ENCODE peak calls at places on chromosomes 5 and 9, in nine cellular contexts. Y, O, H, E, B, V, N, M and A are unnamed samples.

GRCh38 chr5:76389513-76390154 is 13.5 kb upstream of the IQGAP2 start:
- DNase-seq in Y (no peak), O (no peak), H (no peak), E (no peak), B (no peak), V (no peak), N (no peak), M (no peak), A (no peak)

GRCh38 chr5:75364571-75365280 is 27.7 kb downstream of the HMGCR start:
- DNase-seq in Y (no peak), O (no peak), H (no peak), E (no peak), B (no peak), V (no peak), N (no peak), M (no peak), A (no peak)

GRCh38 chr5:90170231-90170630 is 239.3 kb downstream of the CETN3 start:
- DNase-seq in Y (no peak), O (no peak), H (no peak), E (no peak), B (no peak), V (no peak), N (peak; percentile 5), M (no peak), A (no peak)

GRCh38 chr5:96517294-96517693 is 84.2 kb upstream of the PCSK1 start:
- DNase-seq in Y (no peak), O (no peak), H (no peak), E (no peak), B (peak; percentile 53), V (no peak), N (peak; percentile 66), M (no peak), A (no peak)

GRCh38 chr9:129455151-129455995 is 165.5 kb downstream of the C9orf50 start:
- DNase-seq in Y (no peak), O (no peak), H (peak; percentile 59), E (no peak), B (no peak), V (no peak), N (peak; percentile 45), M (no peak), A (no peak)

GRCh38 chr9:122370869-122371467 is at the start of gene PTGS1:
- DNase-seq in Y (peak; percentile 48), O (peak; percentile 18), H (peak; percentile 90), E (peak; percentile 69), B (no peak), V (peak; percentile 45), N (peak; percentile 67), M (no peak), A (no peak)

GRCh38 chr5:40733842-40734563 is 21.8 kb downstream of the TTC33 start:
- DNase-seq in Y (no peak), O (no peak), H (no peak), E (no peak), B (no peak), V (peak; percentile 95), N (no peak), M (no peak), A (no peak)

GRCh38 chr9:100525563-100525962 is 52.3 kb upstream of the CAVIN4 start:
- DNase-seq in Y (no peak), O (peak; percentile 5), H (no peak), E (no peak), B (no peak), V (no peak), N (no peak), M (no peak), A (no peak)

GRCh38 chr5:165029471-165029870 is 1524.1 kb downstream of the MAT2B start:
- DNase-seq in Y (peak; percentile 80), O (no peak), H (no peak), E (no peak), B (peak; percentile 44), V (no peak), N (no peak), M (no peak), A (no peak)

GRCh38 chr5:28397502-28397941 is 1359.1 kb upstream of the CDH9 start:
- DNase-seq in Y (no peak), O (peak; percentile 65), H (no peak), E (no peak), B (peak; percentile 89), V (no peak), N (no peak), M (no peak), A (no peak)

GRCh38 chr9:136220017-136220729 is 15.2 kb upstream of the LHX3 start:
- DNase-seq in Y (no peak), O (peak; percentile 61), H (peak; percentile 60), E (no peak), B (peak; percentile 68), V (peak; percentile 13), N (no peak), M (no peak), A (no peak)

GRCh38 chr5:79512692-79513518 is 1.0 kb downstream of the HOMER1 start:
- DNase-seq in Y (peak; percentile 55), O (peak; percentile 30), H (no peak), E (peak; percentile 11), B (peak; percentile 54), V (peak; percentile 9), N (peak; percentile 56), M (no peak), A (no peak)

GRCh38 chr5:100516285-100516684 is 18.9 kb upstream of the FAM174A start:
- DNase-seq in Y (no peak), O (no peak), H (no peak), E (no peak), B (no peak), V (no peak), N (no peak), M (no peak), A (no peak)

GRCh38 chr5:4947106-4947505 is 193.0 kb upstream of the ADAMTS16 start:
- DNase-seq in Y (no peak), O (no peak), H (no peak), E (no peak), B (no peak), V (no peak), N (no peak), M (no peak), A (no peak)
- H3K4me3 ChIP-seq in Y (no peak overlapping the region), O (no peak overlapping the region), H (no peak overlapping the region), E (no peak overlapping the region), B (no peak overlapping the region), V (no peak overlapping the region), N (no peak overlapping the region), M (no peak overlapping the region), A (no peak overlapping the region)

DNA sequence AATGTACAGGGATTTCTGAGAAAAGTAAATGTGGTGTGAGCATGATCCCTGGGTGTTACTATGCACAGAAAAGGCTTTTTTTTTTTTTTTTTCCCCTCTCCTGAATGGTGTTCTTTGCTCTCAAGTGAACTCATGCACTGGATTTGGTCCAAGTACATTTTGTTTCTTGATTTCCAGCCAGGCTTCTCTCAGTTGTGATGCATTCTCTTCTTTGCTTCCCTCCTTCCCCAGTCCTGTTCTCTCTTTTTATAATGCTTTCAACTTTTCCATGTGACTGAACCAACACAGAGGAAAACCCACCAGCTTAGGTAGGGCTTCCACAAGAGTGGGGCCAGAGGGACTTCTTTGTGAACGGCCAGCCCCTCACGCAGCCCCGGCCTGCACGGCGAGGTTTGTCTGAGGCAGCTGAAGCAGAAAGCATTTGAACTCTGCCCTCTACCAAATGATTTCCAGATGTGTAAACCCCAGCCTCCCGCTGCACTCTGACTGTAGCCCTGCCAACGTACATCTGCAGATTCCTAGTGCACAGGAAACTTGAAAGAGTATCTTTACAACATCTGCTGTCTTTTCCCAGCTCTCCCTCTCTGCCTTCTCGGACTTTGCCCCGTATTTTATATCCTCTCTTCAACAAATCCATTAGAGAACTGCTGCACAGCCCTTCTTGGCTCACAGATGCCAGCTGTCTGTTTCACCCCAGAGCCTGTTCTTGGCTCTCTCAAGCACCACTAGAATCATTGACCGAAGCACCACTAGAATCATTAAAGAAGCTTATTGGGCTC is 71.8 kb upstream of the CD180 start:
- DNase-seq in Y (no peak), O (peak; percentile 85), H (peak; percentile 71), E (peak; percentile 98), B (peak; percentile 91), V (peak; percentile 96), N (peak; percentile 82), M (peak; percentile 86), A (peak; percentile 88)
- H3K4me3 ChIP-seq in Y (no peak overlapping the region), O (no peak overlapping the region), H (no peak overlapping the region), E (no peak overlapping the region), B (peak overlapping the region; percentile 27), V (no peak overlapping the region), N (peak overlapping the region; percentile 60), M (peak overlapping the region; percentile 15), A (peak overlapping the region; percentile 16)

GRCh38 chr9:112360047-112360804 is 19.7 kb upstream of the HSDL2 start:
- DNase-seq in Y (no peak), O (peak; percentile 62), H (no peak), E (peak; percentile 35), B (peak; percentile 73), V (no peak), N (peak; percentile 78), M (no peak), A (peak; percentile 27)

GRCh38 chr9:112366591-112366990 is 13.3 kb upstream of the HSDL2 start:
- DNase-seq in Y (no peak), O (no peak), H (no peak), E (no peak), B (no peak), V (no peak), N (no peak), M (no peak), A (no peak)

GRCh38 chr9:112367465-112367864 is 12.4 kb upstream of the HSDL2 start:
- DNase-seq in Y (no peak), O (no peak), H (no peak), E (no peak), B (no peak), V (no peak), N (no peak), M (no peak), A (no peak)

DNA sequence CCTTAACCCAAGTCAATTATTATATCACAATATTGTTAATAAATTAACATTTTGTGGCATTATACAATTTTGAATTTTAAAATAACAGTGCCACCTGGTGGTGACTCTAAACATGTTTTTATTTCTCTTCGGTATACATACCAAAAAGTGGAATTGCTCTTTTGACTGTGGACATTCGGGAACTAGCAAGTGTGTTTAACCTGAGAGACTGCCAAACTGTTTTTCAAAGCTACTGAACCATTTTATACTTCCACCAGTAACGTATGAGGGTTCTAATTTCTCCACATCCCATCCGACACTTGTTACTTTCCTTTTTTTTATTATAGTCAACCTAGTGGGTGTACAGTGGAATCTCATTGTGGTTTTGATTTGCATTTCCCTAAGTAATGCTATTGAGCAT is 18.3 kb upstream of the HSDL2 start:
- DNase-seq in Y (peak; percentile 52), O (peak; percentile 48), H (no peak), E (no peak), B (peak; percentile 36), V (peak; percentile 55), N (peak; percentile 53), M (no peak), A (no peak)
- H3K4me3 ChIP-seq in Y (no peak overlapping the region), O (no peak overlapping the region), H (no peak overlapping the region), E (no peak overlapping the region), B (no peak overlapping the region), V (no peak overlapping the region), N (no peak overlapping the region), M (no peak overlapping the region), A (no peak overlapping the region)

DNA sequence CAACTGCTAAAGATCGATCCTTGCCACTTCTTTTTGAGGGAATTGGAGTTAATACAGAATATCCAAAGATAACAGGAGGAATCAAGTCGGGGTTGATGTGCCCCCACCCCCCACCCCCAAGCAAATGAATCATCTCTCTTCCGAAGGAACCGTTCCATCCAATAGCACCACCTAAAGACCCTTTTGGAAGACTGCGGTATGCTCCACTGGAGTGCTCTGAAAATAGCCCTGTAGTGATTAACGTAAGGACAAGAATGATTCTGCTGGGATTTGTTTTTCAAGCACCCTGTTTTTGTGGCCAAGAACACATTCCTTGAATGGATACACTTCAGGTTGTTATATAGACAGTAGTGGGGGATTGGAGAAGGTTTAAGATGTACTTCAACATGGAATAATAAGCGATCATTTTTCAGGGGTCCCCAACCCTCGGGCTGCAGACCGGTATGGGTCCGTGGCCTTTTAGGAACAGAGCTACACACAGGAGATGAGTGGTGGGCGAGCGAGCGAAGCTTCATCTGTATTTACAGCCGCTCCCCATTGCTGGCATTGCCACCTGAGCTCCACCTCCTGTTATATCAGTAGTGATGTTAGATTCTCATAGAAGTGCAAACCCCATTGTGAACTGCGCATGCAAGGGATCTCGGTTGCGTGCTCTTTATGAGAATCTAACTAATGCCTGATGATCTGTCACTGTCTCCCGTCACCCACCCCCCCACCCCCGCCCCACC is 44.5 kb upstream of the TMEM252 start:
- DNase-seq in Y (no peak), O (no peak), H (no peak), E (no peak), B (no peak), V (no peak), N (no peak), M (no peak), A (no peak)
- H3K4me3 ChIP-seq in Y (no peak overlapping the region), O (no peak overlapping the region), H (no peak overlapping the region), E (no peak overlapping the region), B (no peak overlapping the region), V (no peak overlapping the region), N (no peak overlapping the region), M (no peak overlapping the region), A (no peak overlapping the region)